ENCODE peak calls at places on chromosomes 12 and 14, in ten cellular contexts. One of them, this sample, is unnamed.

GRCh38 chr12:89475203-89475990 is 49.2 kb downstream of the GALNT4 start:
- DNase-seq in stimulated activated CD8-positive, alpha-beta memory T cell treated with anti-CD3 and anti-CD28 coated beads, Interleukin-4, amount 100 ng/mL, for 4 hours: no peak
- DNase-seq in amygdala: no peak
- DNase-seq in HL-60: no peak
- DNase-seq in activated B cell treated with CpG ODN at 0.5 μM for 24 hours: no peak
- DNase-seq in left cardiac atrium: no peak
- DNase-seq in DMS79 treated with DMSO at 0.1 percent for 48 hours: no peak
- DNase-seq in germinal center: no peak
- DNase-seq in stimulated activated CD4-positive, alpha-beta T cell treated with anti-CD3 and anti-CD28 coated beads, Interleukin-2, amount 100 ng/mL, for 48 hours: no peak
- DNase-seq in heart right ventricle: no peak
- DNase-seq in this sample: peak

GRCh38 chr12:76633415-76633814 is 73.8 kb upstream of the OSBPL8 start:
- DNase-seq in stimulated activated CD8-positive, alpha-beta memory T cell treated with anti-CD3 and anti-CD28 coated beads, Interleukin-4, amount 100 ng/mL, for 4 hours: no peak
- DNase-seq in amygdala: no peak
- DNase-seq in HL-60: no peak
- DNase-seq in activated B cell treated with CpG ODN at 0.5 μM for 24 hours: no peak
- DNase-seq in left cardiac atrium: no peak
- DNase-seq in DMS79 treated with DMSO at 0.1 percent for 48 hours: no peak
- DNase-seq in germinal center: no peak
- DNase-seq in stimulated activated CD4-positive, alpha-beta T cell treated with anti-CD3 and anti-CD28 coated beads, Interleukin-2, amount 100 ng/mL, for 48 hours: no peak
- DNase-seq in heart right ventricle: peak
- DNase-seq in this sample: peak

GRCh38 chr12:115944851-115945496 is 332.5 kb downstream of the MED13L start:
- DNase-seq in stimulated activated CD8-positive, alpha-beta memory T cell treated with anti-CD3 and anti-CD28 coated beads, Interleukin-4, amount 100 ng/mL, for 4 hours: no peak
- DNase-seq in amygdala: no peak
- DNase-seq in HL-60: no peak
- DNase-seq in activated B cell treated with CpG ODN at 0.5 μM for 24 hours: no peak
- DNase-seq in left cardiac atrium: peak
- DNase-seq in DMS79 treated with DMSO at 0.1 percent for 48 hours: no peak
- DNase-seq in germinal center: no peak
- DNase-seq in stimulated activated CD4-positive, alpha-beta T cell treated with anti-CD3 and anti-CD28 coated beads, Interleukin-2, amount 100 ng/mL, for 48 hours: no peak
- DNase-seq in heart right ventricle: no peak
- DNase-seq in this sample: no peak

GRCh38 chr12:106297681-106298080 is 4.9 kb upstream of the TCP11L2 start:
- DNase-seq in stimulated activated CD8-positive, alpha-beta memory T cell treated with anti-CD3 and anti-CD28 coated beads, Interleukin-4, amount 100 ng/mL, for 4 hours: no peak
- DNase-seq in amygdala: no peak
- DNase-seq in HL-60: no peak
- DNase-seq in activated B cell treated with CpG ODN at 0.5 μM for 24 hours: no peak
- DNase-seq in left cardiac atrium: no peak
- DNase-seq in DMS79 treated with DMSO at 0.1 percent for 48 hours: no peak
- DNase-seq in germinal center: peak
- DNase-seq in stimulated activated CD4-positive, alpha-beta T cell treated with anti-CD3 and anti-CD28 coated beads, Interleukin-2, amount 100 ng/mL, for 48 hours: no peak
- DNase-seq in heart right ventricle: no peak
- DNase-seq in this sample: no peak

GRCh38 chr12:49808686-49809368 is 19.4 kb downstream of the NCKAP5L start:
- DNase-seq in stimulated activated CD8-positive, alpha-beta memory T cell treated with anti-CD3 and anti-CD28 coated beads, Interleukin-4, amount 100 ng/mL, for 4 hours: no peak
- DNase-seq in amygdala: peak
- DNase-seq in HL-60: no peak
- DNase-seq in activated B cell treated with CpG ODN at 0.5 μM for 24 hours: no peak
- DNase-seq in left cardiac atrium: peak
- DNase-seq in DMS79 treated with DMSO at 0.1 percent for 48 hours: no peak
- DNase-seq in germinal center: no peak
- DNase-seq in stimulated activated CD4-positive, alpha-beta T cell treated with anti-CD3 and anti-CD28 coated beads, Interleukin-2, amount 100 ng/mL, for 48 hours: no peak
- DNase-seq in heart right ventricle: peak
- DNase-seq in this sample: no peak

GRCh38 chr12:54460317-54460935 is 13.0 kb downstream of the GTSF1 start:
- DNase-seq in stimulated activated CD8-positive, alpha-beta memory T cell treated with anti-CD3 and anti-CD28 coated beads, Interleukin-4, amount 100 ng/mL, for 4 hours: no peak
- DNase-seq in amygdala: no peak
- DNase-seq in HL-60: no peak
- DNase-seq in activated B cell treated with CpG ODN at 0.5 μM for 24 hours: no peak
- DNase-seq in left cardiac atrium: no peak
- DNase-seq in DMS79 treated with DMSO at 0.1 percent for 48 hours: no peak
- DNase-seq in germinal center: no peak
- DNase-seq in stimulated activated CD4-positive, alpha-beta T cell treated with anti-CD3 and anti-CD28 coated beads, Interleukin-2, amount 100 ng/mL, for 48 hours: no peak
- DNase-seq in heart right ventricle: no peak
- DNase-seq in this sample: peak

GRCh38 chr14:91613459-91614145 is 103.5 kb upstream of the PPP4R3A start:
- DNase-seq in stimulated activated CD8-positive, alpha-beta memory T cell treated with anti-CD3 and anti-CD28 coated beads, Interleukin-4, amount 100 ng/mL, for 4 hours: no peak
- DNase-seq in amygdala: no peak
- DNase-seq in HL-60: no peak
- DNase-seq in activated B cell treated with CpG ODN at 0.5 μM for 24 hours: no peak
- DNase-seq in left cardiac atrium: no peak
- DNase-seq in DMS79 treated with DMSO at 0.1 percent for 48 hours: no peak
- DNase-seq in germinal center: no peak
- DNase-seq in stimulated activated CD4-positive, alpha-beta T cell treated with anti-CD3 and anti-CD28 coated beads, Interleukin-2, amount 100 ng/mL, for 48 hours: no peak
- DNase-seq in heart right ventricle: no peak
- DNase-seq in this sample: no peak

GRCh38 chr12:57240926-57241555 is 9.9 kb downstream of the STAC3 start:
- DNase-seq in stimulated activated CD8-positive, alpha-beta memory T cell treated with anti-CD3 and anti-CD28 coated beads, Interleukin-4, amount 100 ng/mL, for 4 hours: no peak
- DNase-seq in amygdala: no peak
- DNase-seq in HL-60: no peak
- DNase-seq in activated B cell treated with CpG ODN at 0.5 μM for 24 hours: no peak
- DNase-seq in left cardiac atrium: no peak
- DNase-seq in DMS79 treated with DMSO at 0.1 percent for 48 hours: no peak
- DNase-seq in germinal center: no peak
- DNase-seq in stimulated activated CD4-positive, alpha-beta T cell treated with anti-CD3 and anti-CD28 coated beads, Interleukin-2, amount 100 ng/mL, for 48 hours: no peak
- DNase-seq in heart right ventricle: no peak
- DNase-seq in this sample: peak

GRCh38 chr12:531951-532585 is 72.3 kb downstream of the B4GALNT3 start:
- DNase-seq in stimulated activated CD8-positive, alpha-beta memory T cell treated with anti-CD3 and anti-CD28 coated beads, Interleukin-4, amount 100 ng/mL, for 4 hours: no peak
- DNase-seq in amygdala: no peak
- DNase-seq in HL-60: no peak
- DNase-seq in activated B cell treated with CpG ODN at 0.5 μM for 24 hours: no peak
- DNase-seq in left cardiac atrium: no peak
- DNase-seq in DMS79 treated with DMSO at 0.1 percent for 48 hours: no peak
- DNase-seq in germinal center: no peak
- DNase-seq in stimulated activated CD4-positive, alpha-beta T cell treated with anti-CD3 and anti-CD28 coated beads, Interleukin-2, amount 100 ng/mL, for 48 hours: no peak
- DNase-seq in heart right ventricle: no peak
- DNase-seq in this sample: no peak

GRCh38 chr12:56188116-56188785 is 1.0 kb downstream of the SMARCC2 start:
- DNase-seq in stimulated activated CD8-positive, alpha-beta memory T cell treated with anti-CD3 and anti-CD28 coated beads, Interleukin-4, amount 100 ng/mL, for 4 hours: no peak
- DNase-seq in amygdala: no peak
- DNase-seq in HL-60: no peak
- DNase-seq in activated B cell treated with CpG ODN at 0.5 μM for 24 hours: no peak
- DNase-seq in left cardiac atrium: no peak
- DNase-seq in DMS79 treated with DMSO at 0.1 percent for 48 hours: peak
- DNase-seq in germinal center: no peak
- DNase-seq in stimulated activated CD4-positive, alpha-beta T cell treated with anti-CD3 and anti-CD28 coated beads, Interleukin-2, amount 100 ng/mL, for 48 hours: no peak
- DNase-seq in heart right ventricle: no peak
- DNase-seq in this sample: no peak